ENCODE peak calls at places on chromosomes 12 and 14, in five cellular contexts. One of them, this sample, is unnamed.

GRCh38 chr12:47082963-47083621 is 3.3 kb upstream of the AMIGO2 start:
- DNase-seq in heart right ventricle: no peak
- DNase-seq in cardiac muscle cell: peak
- DNase-seq in foreskin keratinocyte: no peak
- DNase-seq in mesenchymal stem cell: peak
- DNase-seq in this sample: peak

GRCh38 chr12:77062846-77063461 is 2.4 kb downstream of the E2F7 start:
- DNase-seq in cardiac muscle cell: peak
- DNase-seq in foreskin keratinocyte: no peak
- DNase-seq in heart right ventricle: no peak
- DNase-seq in mesenchymal stem cell: peak
- DNase-seq in this sample: peak

GRCh38 chr14:23482814-23483128 is 13.3 kb downstream of the NGDN start:
- DNase-seq in foreskin keratinocyte: no peak
- DNase-seq in mesenchymal stem cell: no peak
- DNase-seq in heart right ventricle: no peak
- DNase-seq in cardiac muscle cell: no peak
- DNase-seq in this sample: no peak

GRCh38 chr12:26340649-26341048 is 145.3 kb downstream of the SSPN start:
- DNase-seq in foreskin keratinocyte: no peak
- DNase-seq in mesenchymal stem cell: no peak
- DNase-seq in heart right ventricle: no peak
- DNase-seq in cardiac muscle cell: peak
- DNase-seq in this sample: no peak

GRCh38 chr12:30345735-30346445 is 349.8 kb downstream of the IPO8 start:
- DNase-seq in heart right ventricle: no peak
- DNase-seq in cardiac muscle cell: peak
- DNase-seq in foreskin keratinocyte: no peak
- DNase-seq in mesenchymal stem cell: no peak
- DNase-seq in this sample: no peak

GRCh38 chr12:56488041-56488955 is at the start of gene GLS2:
- DNase-seq in cardiac muscle cell: peak
- DNase-seq in heart right ventricle: peak
- DNase-seq in foreskin keratinocyte: peak
- DNase-seq in mesenchymal stem cell: peak
- DNase-seq in this sample: peak

GRCh38 chr12:117158911-117159310 is 31.4 kb downstream of the FBXO21 start:
- DNase-seq in heart right ventricle: no peak
- DNase-seq in foreskin keratinocyte: no peak
- DNase-seq in mesenchymal stem cell: no peak
- DNase-seq in cardiac muscle cell: peak
- DNase-seq in this sample: no peak

GRCh38 chr12:128424931-128425431 is 158.0 kb downstream of the TMEM132C start:
- DNase-seq in heart right ventricle: no peak
- DNase-seq in cardiac muscle cell: no peak
- DNase-seq in mesenchymal stem cell: no peak
- DNase-seq in foreskin keratinocyte: no peak
- DNase-seq in this sample: no peak

GRCh38 chr14:105486974-105487448 is 325 bp downstream of the CRIP1 start:
- DNase-seq in heart right ventricle: peak
- DNase-seq in foreskin keratinocyte: no peak
- DNase-seq in cardiac muscle cell: no peak
- DNase-seq in mesenchymal stem cell: no peak
- DNase-seq in this sample: no peak

GRCh38 chr12:46219892-46220655 is 48.8 kb downstream of the SLC38A1 start:
- DNase-seq in mesenchymal stem cell: peak
- DNase-seq in heart right ventricle: no peak
- DNase-seq in foreskin keratinocyte: peak
- DNase-seq in cardiac muscle cell: peak
- DNase-seq in this sample: peak

GRCh38 chr14:60220084-60220483 is 28.9 kb upstream of the PPM1A start:
- DNase-seq in mesenchymal stem cell: no peak
- DNase-seq in cardiac muscle cell: no peak
- DNase-seq in heart right ventricle: no peak
- DNase-seq in foreskin keratinocyte: no peak
- DNase-seq in this sample: no peak

GRCh38 chr12:43099691-43100163 is 452.3 kb downstream of the ADAMTS20 start:
- DNase-seq in mesenchymal stem cell: peak
- DNase-seq in foreskin keratinocyte: no peak
- DNase-seq in heart right ventricle: no peak
- DNase-seq in cardiac muscle cell: no peak
- DNase-seq in this sample: no peak

GRCh38 chr12:6946033-6946919 is 2.5 kb downstream of the C12orf57 start:
- DNase-seq in heart right ventricle: peak
- DNase-seq in foreskin keratinocyte: peak
- DNase-seq in mesenchymal stem cell: no peak
- DNase-seq in cardiac muscle cell: peak
- DNase-seq in this sample: no peak

GRCh38 chr12:102659200-102659911 is 179.0 kb upstream of the IGF1 start:
- DNase-seq in mesenchymal stem cell: no peak
- DNase-seq in foreskin keratinocyte: no peak
- DNase-seq in cardiac muscle cell: no peak
- DNase-seq in heart right ventricle: no peak
- DNase-seq in this sample: no peak

GRCh38 chr12:66620703-66621102 is 58.2 kb downstream of the GRIP1 start:
- DNase-seq in mesenchymal stem cell: no peak
- DNase-seq in cardiac muscle cell: no peak
- DNase-seq in foreskin keratinocyte: no peak
- DNase-seq in heart right ventricle: no peak
- DNase-seq in this sample: no peak

GRCh38 chr12:58249610-58250009 is 308.2 kb downstream of the ATP23 start:
- DNase-seq in mesenchymal stem cell: no peak
- DNase-seq in heart right ventricle: peak
- DNase-seq in foreskin keratinocyte: no peak
- DNase-seq in cardiac muscle cell: peak
- DNase-seq in this sample: no peak

GRCh38 chr12:21526721-21527345 is 737 bp downstream of the SPX start:
- DNase-seq in cardiac muscle cell: no peak
- DNase-seq in mesenchymal stem cell: no peak
- DNase-seq in heart right ventricle: no peak
- DNase-seq in foreskin keratinocyte: no peak
- DNase-seq in this sample: no peak

GRCh38 chr14:51095854-51096823 is 1.2 kb upstream of the TRIM9 start:
- DNase-seq in mesenchymal stem cell: peak
- DNase-seq in cardiac muscle cell: peak
- DNase-seq in foreskin keratinocyte: peak
- DNase-seq in heart right ventricle: peak
- DNase-seq in this sample: no peak

GRCh38 chr12:26121323-26121740 is 3.5 kb downstream of the BHLHE41 start:
- DNase-seq in heart right ventricle: no peak
- DNase-seq in mesenchymal stem cell: no peak
- DNase-seq in foreskin keratinocyte: no peak
- DNase-seq in cardiac muscle cell: no peak
- DNase-seq in this sample: no peak

GRCh38 chr12:91023326-91024004 is 18.7 kb upstream of the EPYC start:
- DNase-seq in cardiac muscle cell: peak
- DNase-seq in heart right ventricle: no peak
- DNase-seq in mesenchymal stem cell: peak
- DNase-seq in foreskin keratinocyte: peak
- DNase-seq in this sample: peak

GRCh38 chr12:44930972-44931600 is 55.0 kb upstream of the NELL2 start:
- DNase-seq in heart right ventricle: no peak
- DNase-seq in cardiac muscle cell: peak
- DNase-seq in foreskin keratinocyte: peak
- DNase-seq in mesenchymal stem cell: peak
- DNase-seq in this sample: peak

GRCh38 chr14:78950654-78951053 is 780.5 kb downstream of the NRXN3 start:
- DNase-seq in mesenchymal stem cell: peak
- DNase-seq in heart right ventricle: no peak
- DNase-seq in cardiac muscle cell: peak
- DNase-seq in foreskin keratinocyte: no peak
- DNase-seq in this sample: no peak

GRCh38 chr14:92638904-92639303 is 109.5 kb downstream of the LGMN start:
- DNase-seq in cardiac muscle cell: no peak
- DNase-seq in foreskin keratinocyte: no peak
- DNase-seq in mesenchymal stem cell: no peak
- DNase-seq in heart right ventricle: no peak
- DNase-seq in this sample: no peak
- H3K27ac ChIP-seq in cardiac muscle cell: no peak
- H3K27ac ChIP-seq in foreskin keratinocyte: no peak
- H3K27ac ChIP-seq in mesenchymal stem cell: no peak
- H3K27ac ChIP-seq in heart right ventricle: no peak
- H3K27ac ChIP-seq in this sample: no peak

GRCh38 chr12:3988519-3989217 is 115.5 kb upstream of the PARP11 start:
- DNase-seq in foreskin keratinocyte: no peak
- DNase-seq in cardiac muscle cell: no peak
- DNase-seq in mesenchymal stem cell: no peak
- DNase-seq in heart right ventricle: no peak
- DNase-seq in this sample: no peak
- H3K27ac ChIP-seq in foreskin keratinocyte: no peak
- H3K27ac ChIP-seq in cardiac muscle cell: no peak
- H3K27ac ChIP-seq in mesenchymal stem cell: no peak
- H3K27ac ChIP-seq in heart right ventricle: no peak
- H3K27ac ChIP-seq in this sample: no peak

GRCh38 chr12:121371404-121371803 is 19.2 kb upstream of the ANAPC5 start:
- DNase-seq in cardiac muscle cell: no peak
- DNase-seq in foreskin keratinocyte: no peak
- DNase-seq in heart right ventricle: no peak
- DNase-seq in mesenchymal stem cell: no peak
- DNase-seq in this sample: no peak

GRCh38 chr12:121365416-121366062 is 13.3 kb upstream of the ANAPC5 start:
- DNase-seq in heart right ventricle: no peak
- DNase-seq in cardiac muscle cell: no peak
- DNase-seq in mesenchymal stem cell: no peak
- DNase-seq in foreskin keratinocyte: no peak
- DNase-seq in this sample: no peak

GRCh38 chr12:121364657-121365265 is 12.6 kb upstream of the ANAPC5 start:
- DNase-seq in heart right ventricle: no peak
- DNase-seq in cardiac muscle cell: no peak
- DNase-seq in foreskin keratinocyte: no peak
- DNase-seq in mesenchymal stem cell: no peak
- DNase-seq in this sample: no peak

DNA sequence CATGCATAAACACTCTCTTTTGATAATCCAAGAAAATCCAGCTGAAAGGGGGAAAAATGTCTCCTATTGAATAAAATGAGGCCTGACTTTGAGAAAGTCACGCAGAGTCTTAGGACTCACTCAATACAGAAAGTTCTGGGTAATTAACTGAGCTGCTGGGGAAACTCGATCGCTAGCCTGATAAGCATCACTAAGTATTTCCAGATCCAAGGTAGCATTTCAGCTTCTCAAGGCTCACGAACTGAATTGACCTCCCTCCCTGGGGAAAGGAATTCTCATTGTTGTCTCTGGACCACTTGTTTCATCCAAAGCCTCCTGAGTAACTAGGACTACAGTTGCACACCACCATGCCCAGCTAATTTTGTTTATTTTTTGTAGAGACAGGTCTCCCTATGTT is 13.8 kb upstream of the ANAPC5 start:
- DNase-seq in cardiac muscle cell: no peak
- DNase-seq in heart right ventricle: no peak
- DNase-seq in foreskin keratinocyte: no peak
- DNase-seq in mesenchymal stem cell: no peak
- DNase-seq in this sample: no peak
- H3K27ac ChIP-seq in cardiac muscle cell: no peak
- H3K27ac ChIP-seq in heart right ventricle: no peak
- H3K27ac ChIP-seq in foreskin keratinocyte: no peak
- H3K27ac ChIP-seq in mesenchymal stem cell: no peak
- H3K27ac ChIP-seq in this sample: no peak

GRCh38 chr12:4489551-4489950 is 43.9 kb upstream of the FGF6 start:
- DNase-seq in cardiac muscle cell: no peak
- DNase-seq in mesenchymal stem cell: no peak
- DNase-seq in foreskin keratinocyte: no peak
- DNase-seq in heart right ventricle: no peak
- DNase-seq in this sample: no peak
- H3K27ac ChIP-seq in cardiac muscle cell: no peak
- H3K27ac ChIP-seq in mesenchymal stem cell: no peak
- H3K27ac ChIP-seq in foreskin keratinocyte: no peak
- H3K27ac ChIP-seq in heart right ventricle: no peak
- H3K27ac ChIP-seq in this sample: no peak

DNA sequence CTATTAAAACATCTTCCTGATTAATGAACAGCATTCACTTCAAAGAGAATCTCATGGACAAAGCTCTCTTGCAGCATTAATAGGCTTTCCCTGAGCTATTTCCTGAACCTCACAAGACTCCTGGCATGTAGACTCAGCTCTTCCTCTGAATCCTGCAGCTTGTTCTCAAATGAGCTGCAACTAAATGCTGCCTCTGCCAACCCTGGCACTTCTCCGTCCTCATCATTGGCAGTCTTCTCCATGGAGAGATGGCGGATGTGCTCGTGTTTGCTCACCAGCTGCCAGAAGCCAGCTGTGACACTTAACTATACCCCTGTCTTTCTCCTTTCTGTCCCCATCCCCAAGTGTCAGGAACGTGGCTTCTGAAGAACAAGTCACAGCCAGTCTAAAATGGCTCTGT is 232.1 kb downstream of the FOXN3 start:
- DNase-seq in foreskin keratinocyte: no peak
- DNase-seq in cardiac muscle cell: no peak
- DNase-seq in mesenchymal stem cell: no peak
- DNase-seq in heart right ventricle: no peak
- DNase-seq in this sample: no peak
- H3K27ac ChIP-seq in foreskin keratinocyte: no peak
- H3K27ac ChIP-seq in cardiac muscle cell: no peak
- H3K27ac ChIP-seq in mesenchymal stem cell: no peak
- H3K27ac ChIP-seq in heart right ventricle: peak
- H3K27ac ChIP-seq in this sample: no peak

GRCh38 chr12:62859203-62859799 is 75.6 kb downstream of the PPM1H start:
- DNase-seq in foreskin keratinocyte: no peak
- DNase-seq in mesenchymal stem cell: no peak
- DNase-seq in cardiac muscle cell: no peak
- DNase-seq in heart right ventricle: no peak
- DNase-seq in this sample: no peak
- H3K27ac ChIP-seq in foreskin keratinocyte: no peak
- H3K27ac ChIP-seq in mesenchymal stem cell: no peak
- H3K27ac ChIP-seq in cardiac muscle cell: no peak
- H3K27ac ChIP-seq in heart right ventricle: peak
- H3K27ac ChIP-seq in this sample: no peak

This sample was measured in AG04450.